ENCODE peak calls at places on chromosome 9, in eight cellular contexts. K is aorta, R is hypothalamus, M is PC-9, G is upper lobe of right lung, U is thoracic aorta, C is heart left ventricle, J is Ammon's horn. P is an unnamed sample.

GRCh38 chr9:37950561-37950960 is 46.6 kb upstream of the SLC25A51 start:
- DNase-seq in R (no peak), G (no peak), K (no peak), C (no peak), U (no peak), J (no peak), M (no peak), P (no peak)

GRCh38 chr9:95724253-95724991 is 151.1 kb upstream of the ERCC6L2 start:
- DNase-seq in K (no peak), U (no peak), J (no peak), G (no peak), R (no peak), M (no peak), C (no peak), P (no peak)

GRCh38 chr9:128280084-128280622 is 4.1 kb downstream of the SWI5 start:
- DNase-seq in G (no peak), C (no peak), R (no peak), J (no peak), U (no peak), K (no peak), M (no peak), P (no peak)

GRCh38 chr9:4489562-4489918 is 728 bp upstream of the SLC1A1 start:
- DNase-seq in U (no peak), G (no peak), R (no peak), J (no peak), C (no peak), K (no peak), M (peak; percentile 13), P (peak; percentile 49)

GRCh38 chr9:106947501-106947900 is 84.5 kb downstream of the ZNF462 start:
- DNase-seq in U (no peak), K (no peak), G (no peak), M (no peak), R (no peak), J (no peak), C (no peak), P (no peak)

GRCh38 chr9:81999806-82000205 is 11.2 kb downstream of the SPATA31D1 start:
- DNase-seq in U (no peak), R (no peak), G (no peak), J (no peak), C (no peak), K (no peak), M (no peak), P (no peak)

GRCh38 chr9:109588415-109588814 is 90.3 kb upstream of the PTPN3 start:
- DNase-seq in C (no peak), M (no peak), R (no peak), K (no peak), U (no peak), G (no peak), J (no peak), P (no peak)

GRCh38 chr9:99358668-99359067 is 136.6 kb downstream of the SEC61B start:
- DNase-seq in U (no peak), K (no peak), J (no peak), C (peak; percentile 66), M (no peak), G (no peak), R (no peak), P (peak; percentile 56)

GRCh38 chr9:113715086-113715485 is 161.0 kb upstream of the ZNF618 start:
- DNase-seq in U (no peak), M (no peak), K (no peak), J (no peak), G (no peak), C (no peak), R (no peak), P (no peak)

GRCh38 chr9:76882686-76883085 is 23.2 kb downstream of the PRUNE2 start:
- DNase-seq in M (no peak), C (no peak), R (no peak), J (no peak), K (no peak), U (no peak), G (no peak), P (no peak)

GRCh38 chr9:3880851-3881250 is 355.1 kb upstream of the RFX3 start:
- DNase-seq in K (no peak), R (no peak), C (no peak), U (no peak), G (no peak), M (no peak), J (no peak), P (no peak)

GRCh38 chr9:95715911-95716435 is 159.5 kb upstream of the ERCC6L2 start:
- DNase-seq in U (no peak), R (no peak), M (no peak), G (no peak), J (no peak), K (no peak), C (no peak), P (no peak)

GRCh38 chr9:122860319-122861142 is 32.1 kb upstream of the PDCL start:
- DNase-seq in M (no peak), K (no peak), R (no peak), G (no peak), C (no peak), J (no peak), U (no peak), P (no peak)

GRCh38 chr9:133111461-133112360 is 9.3 kb downstream of the RALGDS start:
- DNase-seq in G (peak; percentile 63), C (peak; percentile 13), J (no peak), R (no peak), U (no peak), K (peak; percentile 69), M (no peak), P (peak; percentile 14)

GRCh38 chr9:134178781-134179551 is 14.6 kb upstream of the RNU6ATAC start:
- DNase-seq in J (no peak), K (peak; percentile 84), G (peak; percentile 62), M (peak; percentile 24), U (no peak), C (peak; percentile 77), R (no peak), P (peak; percentile 33)

GRCh38 chr9:95776131-95776530 is 99.4 kb upstream of the ERCC6L2 start:
- DNase-seq in M (no peak), U (no peak), R (no peak), C (no peak), J (no peak), K (no peak), G (no peak), P (no peak)

GRCh38 chr9:92501671-92502393 is 19.5 kb upstream of the ASPN start:
- DNase-seq in K (no peak), M (no peak), R (no peak), C (peak; percentile 40), G (no peak), J (no peak), U (peak; percentile 25), P (peak; percentile 47)

GRCh38 chr9:89410709-89411111 is 87.2 kb downstream of the SEMA4D start:
- DNase-seq in M (no peak), R (no peak), C (no peak), G (no peak), J (no peak), U (no peak), K (no peak), P (no peak)

GRCh38 chr9:136605966-136606365 is 56.8 kb upstream of the EGFL7 start:
- DNase-seq in U (no peak), R (peak; percentile 75), M (no peak), J (peak; percentile 43), C (peak; percentile 79), K (peak; percentile 84), G (no peak), P (no peak)

GRCh38 chr9:102362463-102363138 is 624.2 kb upstream of the GRIN3A start:
- DNase-seq in J (no peak), C (no peak), G (no peak), K (no peak), M (no peak), R (no peak), U (no peak), P (no peak)

GRCh38 chr9:89753472-89754055 is 148.8 kb downstream of the GADD45G start:
- DNase-seq in U (no peak), R (no peak), M (no peak), G (no peak), K (no peak), C (no peak), J (no peak), P (no peak)